ENCODE peak calls at places on chromosomes 11 and 22, in eight cellular contexts. B is NB4, L is endothelial cell, X is cardiac fibroblast, U is BJ, O is lower leg skin, J is sigmoid colon, N is thoracic aorta. H is an unnamed sample.

GRCh38 chr11:121341609-121342008 is 49.0 kb downstream of the SC5D start:
- DNase-seq in J (no peak), X (no peak), O (no peak), N (no peak), L (no peak), U (no peak), B (no peak), H (no peak)

GRCh38 chr22:35315141-35315854 is 15.6 kb downstream of the TOM1 start:
- DNase-seq in B (no peak), L (no peak), U (no peak), J (peak), O (peak), N (no peak), X (no peak), H (no peak)

GRCh38 chr11:47916361-47916841 is 64.0 kb upstream of the PTPRJ start:
- DNase-seq in X (no peak), L (no peak), O (no peak), J (peak), U (no peak), B (no peak), N (no peak), H (peak)

GRCh38 chr11:1548221-1549070 is 23.6 kb downstream of the DUSP8 start:
- DNase-seq in N (peak), B (peak), J (peak), O (no peak), X (peak), L (no peak), U (no peak), H (no peak)

GRCh38 chr11:4017129-4017528 is 77.5 kb upstream of the RRM1 start:
- DNase-seq in B (no peak), U (no peak), N (no peak), O (no peak), L (no peak), J (no peak), X (no peak), H (no peak)

GRCh38 chr22:37940698-37941376 is 12.6 kb downstream of the C22orf23 start:
- DNase-seq in X (peak), L (no peak), B (peak), O (no peak), N (no peak), U (no peak), J (no peak), H (no peak)

GRCh38 chr22:39994046-39994565 is 648 bp upstream of the FAM83F start:
- DNase-seq in U (no peak), L (no peak), B (no peak), J (no peak), X (no peak), O (no peak), N (no peak), H (no peak)

GRCh38 chr11:43930868-43931716 is 11.3 kb upstream of the C11orf96 start:
- DNase-seq in B (no peak), L (no peak), N (no peak), O (no peak), X (peak), U (no peak), J (no peak), H (no peak)

GRCh38 chr11:1103401-1104360 is 29.0 kb downstream of the MUC2 start:
- DNase-seq in J (no peak), O (no peak), X (no peak), B (no peak), N (no peak), L (no peak), U (no peak), H (no peak)

GRCh38 chr22:40018051-40018450 is 23.3 kb downstream of the FAM83F start:
- DNase-seq in J (no peak), O (no peak), N (no peak), B (no peak), X (no peak), U (no peak), L (no peak), H (no peak)

GRCh38 chr11:59899532-59899931 is 20.9 kb downstream of the OOSP3 start:
- DNase-seq in X (peak), N (no peak), B (peak), L (no peak), O (no peak), U (no peak), J (no peak), H (no peak)

GRCh38 chr22:43837666-43838065 is 24.6 kb downstream of the SULT4A1 start:
- DNase-seq in N (no peak), L (no peak), X (no peak), O (no peak), J (no peak), U (no peak), B (no peak), H (no peak)

GRCh38 chr11:116661056-116661455 is 111.7 kb downstream of the BUD13 start:
- DNase-seq in U (no peak), O (no peak), N (no peak), X (no peak), L (no peak), J (no peak), B (no peak), H (no peak)

GRCh38 chr22:37525073-37525745 is 6.0 kb upstream of the CARD10 start:
- DNase-seq in L (no peak), B (no peak), O (no peak), U (peak), N (no peak), X (peak), J (no peak), H (no peak)

GRCh38 chr11:14644396-14645246 is 1.0 kb downstream of the PDE3B start:
- DNase-seq in B (peak), U (no peak), O (no peak), N (no peak), J (peak), L (peak), X (peak), H (peak)

GRCh38 chr11:122995526-122995925 is 13.9 kb upstream of the BSX start:
- DNase-seq in N (no peak), U (no peak), L (no peak), X (no peak), B (no peak), J (no peak), O (no peak), H (no peak)

GRCh38 chr11:116782728-116783127 is 5.1 kb downstream of the ZPR1 start:
- DNase-seq in J (no peak), L (no peak), O (no peak), X (peak), N (no peak), U (no peak), B (no peak), H (no peak)

GRCh38 chr11:1193326-1194230 is 29.3 kb upstream of the MUC5B start:
- DNase-seq in B (no peak), U (no peak), N (no peak), J (peak), O (no peak), X (no peak), L (no peak), H (no peak)

GRCh38 chr22:23255506-23255905 is 75.2 kb downstream of the BCR start:
- DNase-seq in J (no peak), L (no peak), X (no peak), N (no peak), U (no peak), B (no peak), O (no peak), H (no peak)

GRCh38 chr22:37193629-37194191 is 5.7 kb upstream of the C1QTNF6 start:
- DNase-seq in O (no peak), N (no peak), X (peak), L (no peak), U (no peak), B (peak), J (peak), H (peak)

GRCh38 chr11:104705475-104706195 is 192.6 kb downstream of the CASP12 start:
- DNase-seq in O (peak), J (no peak), L (no peak), B (peak), U (no peak), N (no peak), X (peak), H (no peak)

GRCh38 chr11:43269229-43269928 is 42.4 kb upstream of the API5 start:
- DNase-seq in L (no peak), U (no peak), O (no peak), N (no peak), X (no peak), J (peak), B (no peak), H (peak)

GRCh38 chr11:11598243-11598642 is 23.6 kb downstream of the GALNT18 start:
- DNase-seq in U (no peak), X (no peak), B (no peak), N (no peak), J (no peak), L (no peak), O (no peak), H (no peak)

GRCh38 chr11:36056160-36056751 is 112.4 kb downstream of the LDLRAD3 start:
- DNase-seq in N (no peak), J (no peak), X (peak), B (peak), U (no peak), O (no peak), L (peak), H (peak)

GRCh38 chr11:87266751-87267150 is 229.0 kb downstream of the TMEM135 start:
- DNase-seq in B (no peak), N (no peak), U (no peak), O (no peak), J (no peak), L (no peak), X (no peak), H (no peak)

GRCh38 chr11:11347583-11347982 is 5.5 kb downstream of the CSNK2A3 start:
- DNase-seq in N (no peak), X (no peak), O (no peak), L (no peak), U (no peak), B (no peak), J (peak), H (no peak)

GRCh38 chr22:20245577-20246367 is 22.3 kb downstream of the RTN4R start:
- DNase-seq in N (no peak), B (no peak), U (no peak), X (no peak), O (no peak), L (no peak), J (no peak), H (no peak)

GRCh38 chr11:111225871-111226270 is 19.7 kb upstream of the POU2AF2 start:
- DNase-seq in L (no peak), N (no peak), U (no peak), O (no peak), B (no peak), X (no peak), J (no peak), H (no peak)

GRCh38 chr11:60764879-60765278 is 8.2 kb downstream of the MS4A15 start:
- DNase-seq in U (no peak), J (no peak), O (no peak), X (no peak), B (no peak), N (no peak), L (no peak), H (no peak)

GRCh38 chr11:1830500-1831223 is 4.1 kb upstream of the SYT8 start:
- DNase-seq in U (no peak), N (no peak), L (no peak), O (peak), B (no peak), X (no peak), J (no peak), H (no peak)

GRCh38 chr22:42856179-42856864 is 751 bp downstream of the ARFGAP3 start:
- DNase-seq in O (peak), B (peak), U (no peak), J (peak), X (peak), N (no peak), L (no peak), H (no peak)

GRCh38 chr11:27865105-27865504 is 164.8 kb upstream of the BDNF start:
- DNase-seq in J (no peak), O (no peak), X (no peak), U (no peak), L (no peak), N (no peak), B (no peak), H (no peak)

GRCh38 chr22:22763512-22763911 is 119.1 kb downstream of the GGTLC2 start:
- DNase-seq in X (no peak), L (no peak), B (no peak), J (no peak), N (no peak), U (no peak), O (no peak), H (no peak)

GRCh38 chr11:95700471-95700817 is 89.1 kb downstream of the FAM76B start:
- DNase-seq in X (no peak), J (no peak), U (no peak), B (no peak), N (no peak), O (no peak), L (no peak), H (no peak)

GRCh38 chr11:83392556-83392955 is 106.4 kb upstream of the CCDC90B start:
- DNase-seq in N (no peak), O (no peak), L (no peak), U (no peak), B (no peak), X (no peak), J (no peak), H (no peak)
- TF ChIP-seq CTCF in N (no peak), O (no peak), L (no peak), U (no peak), B (no peak), X (no peak), J (no peak), H (no peak)

DNA sequence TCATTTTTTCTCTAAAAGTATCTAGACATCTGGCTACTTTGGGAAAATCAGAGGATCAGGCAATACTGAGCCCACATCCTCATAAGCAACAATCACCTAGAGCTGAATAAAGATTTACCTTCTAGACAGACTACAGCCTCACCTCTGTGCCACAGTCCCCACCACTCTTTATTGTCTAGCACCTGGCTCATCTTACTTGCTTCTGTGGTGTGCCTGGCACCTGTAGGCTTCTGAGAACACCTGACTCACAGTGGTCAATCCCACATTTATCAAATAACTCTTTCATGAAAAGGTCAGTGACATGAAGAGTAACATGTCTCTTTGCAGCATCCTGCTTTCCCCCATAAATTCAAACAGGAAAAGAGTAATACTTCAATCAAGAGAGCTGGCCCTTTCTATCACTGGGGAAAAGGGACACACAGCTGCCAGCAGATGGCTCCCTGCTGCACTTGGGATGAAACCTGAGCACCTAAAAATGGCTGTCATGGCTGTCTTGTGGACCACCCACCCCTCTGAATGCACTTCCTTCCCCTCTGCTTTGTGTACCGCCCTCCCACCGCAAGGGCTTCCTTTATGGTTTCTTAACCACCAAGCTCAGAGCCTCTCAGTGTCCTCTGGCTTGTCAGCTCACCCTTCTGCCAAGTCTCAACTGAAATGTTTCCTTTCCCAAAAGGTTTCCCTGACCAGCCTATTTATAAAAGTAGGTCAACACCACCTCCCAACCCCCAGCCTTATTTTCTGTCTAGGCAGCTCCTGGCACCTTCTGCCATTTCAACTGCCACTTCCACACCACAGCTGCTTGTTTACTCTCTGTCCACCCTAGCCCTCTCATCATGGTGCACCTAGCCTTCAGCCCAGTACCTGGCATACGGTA is 9.3 kb downstream of the TFIP11 start:
- DNase-seq in U (no peak), B (peak), O (no peak), L (peak), N (no peak), J (no peak), X (peak), H (peak)
- TF ChIP-seq CTCF in U (peak), B (peak), O (no peak), L (no peak), N (peak), J (no peak), X (peak), H (peak)

GRCh38 chr11:57638811-57639320 is 10.8 kb downstream of the YPEL4 start:
- DNase-seq in N (no peak), U (no peak), L (no peak), O (no peak), J (no peak), B (no peak), X (peak), H (no peak)

GRCh38 chr11:57640068-57640800 is 9.5 kb downstream of the YPEL4 start:
- DNase-seq in B (no peak), N (no peak), X (no peak), O (no peak), J (no peak), U (no peak), L (no peak), H (no peak)

GRCh38 chr11:57639321-57640067 is 10.2 kb downstream of the YPEL4 start:
- DNase-seq in L (peak), J (no peak), O (no peak), B (peak), U (no peak), N (no peak), X (no peak), H (peak)

GRCh38 chr11:57641426-57641825 is 8.3 kb downstream of the YPEL4 start:
- DNase-seq in J (no peak), U (no peak), X (peak), O (no peak), N (no peak), B (peak), L (no peak), H (no peak)

DNA sequence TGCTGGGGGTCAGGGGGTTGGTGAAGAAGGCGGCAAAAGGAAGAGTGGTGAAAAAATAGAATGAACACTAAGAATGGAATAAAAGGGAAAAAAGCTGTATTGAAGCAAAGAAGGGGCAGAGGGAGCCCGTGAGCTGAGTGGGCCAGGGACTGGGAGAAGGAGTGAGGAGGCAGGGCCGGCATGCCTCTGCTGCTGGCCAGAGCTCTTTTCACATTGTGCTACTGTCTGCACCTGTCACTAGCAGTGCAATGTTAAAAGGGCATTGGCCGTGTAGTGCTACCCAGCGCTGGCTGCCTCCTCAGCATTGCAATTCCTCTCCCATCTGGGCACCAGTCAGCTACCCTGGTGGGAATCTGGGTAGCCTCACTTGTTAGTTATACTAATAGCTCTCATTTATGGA is 8.7 kb downstream of the YPEL4 start:
- DNase-seq in L (no peak), U (no peak), N (no peak), X (peak), J (peak), O (no peak), B (peak), H (peak)
- TF ChIP-seq CTCF in L (no peak), U (peak), N (no peak), X (peak), J (no peak), O (no peak), B (peak), H (peak)

GRCh38 chr11:8220261-8221024 is 43.2 kb downstream of the LMO1 start:
- DNase-seq in O (no peak), L (no peak), J (no peak), N (no peak), B (no peak), X (no peak), U (no peak), H (no peak)

GRCh38 chr11:8217926-8218325 is 45.8 kb downstream of the LMO1 start:
- DNase-seq in L (no peak), J (no peak), N (no peak), U (no peak), O (no peak), X (no peak), B (no peak), H (no peak)

GRCh38 chr11:8219257-8220021 is 44.2 kb downstream of the LMO1 start:
- DNase-seq in B (peak), O (no peak), X (peak), N (no peak), L (peak), J (no peak), U (no peak), H (peak)

GRCh38 chr11:8218409-8218808 is 45.3 kb downstream of the LMO1 start:
- DNase-seq in L (no peak), O (no peak), B (no peak), J (no peak), N (no peak), U (no peak), X (no peak), H (no peak)

DNA sequence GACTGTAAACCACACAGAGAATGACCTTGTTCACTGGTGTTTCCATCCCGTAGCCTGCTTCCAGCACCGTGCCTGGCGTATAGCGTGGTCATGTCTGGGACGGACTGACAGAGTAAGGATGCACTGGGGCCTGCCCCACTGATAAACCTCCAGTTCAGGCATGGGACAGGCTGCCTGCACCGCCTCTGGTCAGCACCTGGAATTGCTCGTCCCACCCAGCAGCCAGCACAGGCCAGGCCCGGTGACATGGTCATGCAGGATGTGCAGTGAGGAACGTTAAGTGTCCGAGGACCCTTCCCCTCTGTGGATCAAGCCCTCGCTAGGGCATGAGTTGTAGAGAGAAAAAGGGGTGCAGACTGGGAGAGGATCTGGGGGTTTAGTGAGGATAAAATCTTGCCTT is 44.8 kb downstream of the LMO1 start:
- DNase-seq in U (no peak), X (no peak), J (no peak), O (no peak), B (no peak), L (no peak), N (no peak), H (no peak)
- TF ChIP-seq CTCF in U (no peak), X (no peak), J (no peak), O (no peak), B (no peak), L (peak), N (no peak), H (no peak)

GRCh38 chr22:18157714-18158028 is 7.7 kb downstream of the USP18 start:
- DNase-seq in L (no peak), U (no peak), O (no peak), J (no peak), B (no peak), N (no peak), X (no peak), H (no peak)
- TF ChIP-seq CTCF in L (no peak), U (no peak), O (no peak), J (no peak), B (no peak), N (no peak), X (no peak), H (no peak)

GRCh38 chr11:69011624-69012091 is 1.4 kb downstream of the MRGPRF start:
- DNase-seq in O (no peak), B (no peak), J (no peak), L (no peak), N (no peak), U (no peak), X (no peak), H (no peak)

GRCh38 chr11:69014936-69015549 is 2.0 kb upstream of the MRGPRF start:
- DNase-seq in O (no peak), N (no peak), U (no peak), X (no peak), L (no peak), J (no peak), B (no peak), H (no peak)

GRCh38 chr11:69014084-69014935 is 1.3 kb upstream of the MRGPRF start:
- DNase-seq in J (peak), N (no peak), O (no peak), B (no peak), X (no peak), L (no peak), U (no peak), H (no peak)

GRCh38 chr11:69012092-69013008 is 696 bp downstream of the MRGPRF start:
- DNase-seq in N (no peak), O (no peak), X (no peak), L (no peak), U (no peak), B (peak), J (peak), H (no peak)

GRCh38 chr11:69013009-69013951 is at the start of gene MRGPRF:
- DNase-seq in B (peak), J (peak), X (peak), L (peak), O (peak), U (peak), N (peak), H (peak)
- TF ChIP-seq CTCF in B (peak), J (peak), X (peak), L (peak), O (no peak), U (peak), N (peak), H (peak)

GRCh38 chr11:106076923-106077608 is at the start of gene KBTBD3:
- DNase-seq in O (peak), X (peak), U (peak), B (peak), L (peak), N (peak), J (peak), H (peak)
- TF ChIP-seq CTCF in O (no peak), X (peak), U (peak), B (no peak), L (no peak), N (no peak), J (no peak), H (peak)

H was measured in BE2C.